ENCODE peak calls at places on chromosome 20, in eight cellular contexts. One of them, this sample, is unnamed.

GRCh38 chr20:47936612-47937011 is 151.3 kb upstream of the SULF2 start:
- DNase-seq in H7: no peak
- DNase-seq in SK-N-DZ: no peak
- DNase-seq in activated CD8-positive, alpha-beta memory T cell treated with anti-CD3 and anti-CD28 coated beads for 1 hour: no peak
- DNase-seq in NCI-H69: no peak
- DNase-seq in NCI-H1105: no peak
- DNase-seq in brain microvascular endothelial cell: no peak
- DNase-seq in fibroblast of the conjunctiva: no peak
- DNase-seq in this sample: no peak

GRCh38 chr20:25249198-25249931 is 1.5 kb downstream of the PYGB start:
- DNase-seq in activated CD8-positive, alpha-beta memory T cell treated with anti-CD3 and anti-CD28 coated beads for 1 hour: no peak
- DNase-seq in NCI-H1105: no peak
- DNase-seq in SK-N-DZ: no peak
- DNase-seq in H7: no peak
- DNase-seq in NCI-H69: peak; percentile 19
- DNase-seq in fibroblast of the conjunctiva: no peak
- DNase-seq in brain microvascular endothelial cell: no peak
- DNase-seq in this sample: peak; percentile 8

GRCh38 chr20:19688031-19688806 is 69.8 kb upstream of the RIN2 start:
- DNase-seq in NCI-H69: peak; percentile 52
- DNase-seq in H7: peak; percentile 68
- DNase-seq in SK-N-DZ: no peak
- DNase-seq in fibroblast of the conjunctiva: peak; percentile 74
- DNase-seq in activated CD8-positive, alpha-beta memory T cell treated with anti-CD3 and anti-CD28 coated beads for 1 hour: no peak
- DNase-seq in NCI-H1105: no peak
- DNase-seq in brain microvascular endothelial cell: peak; percentile 90
- DNase-seq in this sample: peak; percentile 79

GRCh38 chr20:49496526-49497216 is 14.2 kb upstream of the KCNB1 start:
- DNase-seq in NCI-H69: peak; percentile 47
- DNase-seq in fibroblast of the conjunctiva: no peak
- DNase-seq in activated CD8-positive, alpha-beta memory T cell treated with anti-CD3 and anti-CD28 coated beads for 1 hour: no peak
- DNase-seq in SK-N-DZ: no peak
- DNase-seq in H7: no peak
- DNase-seq in brain microvascular endothelial cell: no peak
- DNase-seq in NCI-H1105: no peak
- DNase-seq in this sample: no peak

GRCh38 chr20:58650776-58651547 is at the start of gene STX16:
- DNase-seq in brain microvascular endothelial cell: peak; percentile 79
- DNase-seq in H7: peak; percentile 97
- DNase-seq in fibroblast of the conjunctiva: peak; percentile 87
- DNase-seq in NCI-H1105: peak; percentile 92
- DNase-seq in NCI-H69: peak; percentile 90
- DNase-seq in SK-N-DZ: peak; percentile 94
- DNase-seq in activated CD8-positive, alpha-beta memory T cell treated with anti-CD3 and anti-CD28 coated beads for 1 hour: peak; percentile 74
- DNase-seq in this sample: peak; percentile 90

GRCh38 chr20:362271-363254 is 15.7 kb downstream of the NRSN2 start:
- DNase-seq in brain microvascular endothelial cell: peak; percentile 76
- DNase-seq in NCI-H1105: peak; percentile 73
- DNase-seq in SK-N-DZ: peak; percentile 52
- DNase-seq in H7: no peak
- DNase-seq in NCI-H69: peak; percentile 86
- DNase-seq in activated CD8-positive, alpha-beta memory T cell treated with anti-CD3 and anti-CD28 coated beads for 1 hour: no peak
- DNase-seq in fibroblast of the conjunctiva: peak; percentile 85
- DNase-seq in this sample: peak; percentile 50

GRCh38 chr20:1657556-1658334 is at the start of gene SIRPG:
- DNase-seq in H7: no peak
- DNase-seq in NCI-H1105: no peak
- DNase-seq in fibroblast of the conjunctiva: no peak
- DNase-seq in NCI-H69: no peak
- DNase-seq in brain microvascular endothelial cell: no peak
- DNase-seq in activated CD8-positive, alpha-beta memory T cell treated with anti-CD3 and anti-CD28 coated beads for 1 hour: no peak
- DNase-seq in SK-N-DZ: no peak
- DNase-seq in this sample: no peak

GRCh38 chr20:1215386-1216170 is 10.3 kb upstream of the RAD21L1 start:
- DNase-seq in H7: no peak
- DNase-seq in brain microvascular endothelial cell: no peak
- DNase-seq in activated CD8-positive, alpha-beta memory T cell treated with anti-CD3 and anti-CD28 coated beads for 1 hour: no peak
- DNase-seq in NCI-H69: peak; percentile 9
- DNase-seq in SK-N-DZ: no peak
- DNase-seq in NCI-H1105: no peak
- DNase-seq in fibroblast of the conjunctiva: no peak
- DNase-seq in this sample: no peak

GRCh38 chr20:51014797-51015722 is 7.8 kb downstream of the KCNG1 start:
- DNase-seq in fibroblast of the conjunctiva: peak; percentile 48
- DNase-seq in NCI-H1105: peak; percentile 42
- DNase-seq in SK-N-DZ: peak; percentile 69
- DNase-seq in brain microvascular endothelial cell: peak; percentile 62
- DNase-seq in activated CD8-positive, alpha-beta memory T cell treated with anti-CD3 and anti-CD28 coated beads for 1 hour: no peak
- DNase-seq in H7: peak; percentile 94
- DNase-seq in NCI-H69: peak; percentile 54
- DNase-seq in this sample: peak; percentile 81

GRCh38 chr20:50067461-50067860 is 45.5 kb downstream of the UBE2V1 start:
- DNase-seq in NCI-H69: no peak
- DNase-seq in activated CD8-positive, alpha-beta memory T cell treated with anti-CD3 and anti-CD28 coated beads for 1 hour: no peak
- DNase-seq in SK-N-DZ: no peak
- DNase-seq in NCI-H1105: no peak
- DNase-seq in H7: peak; percentile 71
- DNase-seq in brain microvascular endothelial cell: no peak
- DNase-seq in fibroblast of the conjunctiva: no peak
- DNase-seq in this sample: no peak

GRCh38 chr20:3672864-3673550 is 8.8 kb downstream of the ADAM33 start:
- DNase-seq in SK-N-DZ: no peak
- DNase-seq in NCI-H1105: no peak
- DNase-seq in activated CD8-positive, alpha-beta memory T cell treated with anti-CD3 and anti-CD28 coated beads for 1 hour: no peak
- DNase-seq in H7: peak; percentile 69
- DNase-seq in NCI-H69: no peak
- DNase-seq in fibroblast of the conjunctiva: no peak
- DNase-seq in brain microvascular endothelial cell: no peak
- DNase-seq in this sample: no peak

GRCh38 chr20:45905505-45906079 is 6.4 kb downstream of the PLTP start:
- DNase-seq in activated CD8-positive, alpha-beta memory T cell treated with anti-CD3 and anti-CD28 coated beads for 1 hour: no peak
- DNase-seq in NCI-H69: no peak
- DNase-seq in H7: no peak
- DNase-seq in fibroblast of the conjunctiva: no peak
- DNase-seq in SK-N-DZ: no peak
- DNase-seq in brain microvascular endothelial cell: peak; percentile 72
- DNase-seq in NCI-H1105: no peak
- DNase-seq in this sample: no peak

GRCh38 chr20:1567392-1568165 is 10.1 kb upstream of the SIRPD start:
- DNase-seq in brain microvascular endothelial cell: peak; percentile 2
- DNase-seq in fibroblast of the conjunctiva: no peak
- DNase-seq in NCI-H1105: no peak
- DNase-seq in H7: peak; percentile 16
- DNase-seq in SK-N-DZ: peak; percentile 0
- DNase-seq in activated CD8-positive, alpha-beta memory T cell treated with anti-CD3 and anti-CD28 coated beads for 1 hour: no peak
- DNase-seq in NCI-H69: no peak
- DNase-seq in this sample: no peak

GRCh38 chr20:3681931-3682820 is at the start of gene ADAM33:
- DNase-seq in SK-N-DZ: no peak
- DNase-seq in fibroblast of the conjunctiva: peak; percentile 61
- DNase-seq in brain microvascular endothelial cell: no peak
- DNase-seq in activated CD8-positive, alpha-beta memory T cell treated with anti-CD3 and anti-CD28 coated beads for 1 hour: no peak
- DNase-seq in H7: peak; percentile 92
- DNase-seq in NCI-H1105: no peak
- DNase-seq in NCI-H69: peak; percentile 18
- DNase-seq in this sample: peak; percentile 56

GRCh38 chr20:63394635-63395455 is 33.7 kb upstream of the CHRNA4 start:
- DNase-seq in NCI-H69: no peak
- DNase-seq in activated CD8-positive, alpha-beta memory T cell treated with anti-CD3 and anti-CD28 coated beads for 1 hour: no peak
- DNase-seq in brain microvascular endothelial cell: no peak
- DNase-seq in SK-N-DZ: no peak
- DNase-seq in NCI-H1105: no peak
- DNase-seq in fibroblast of the conjunctiva: no peak
- DNase-seq in H7: no peak
- DNase-seq in this sample: no peak

GRCh38 chr20:36628076-36628475 is 17.9 kb downstream of the SLA2 start:
- DNase-seq in NCI-H69: no peak
- DNase-seq in fibroblast of the conjunctiva: no peak
- DNase-seq in SK-N-DZ: no peak
- DNase-seq in NCI-H1105: no peak
- DNase-seq in H7: no peak
- DNase-seq in brain microvascular endothelial cell: peak; percentile 22
- DNase-seq in activated CD8-positive, alpha-beta memory T cell treated with anti-CD3 and anti-CD28 coated beads for 1 hour: no peak
- DNase-seq in this sample: no peak

GRCh38 chr20:49207071-49207470 is 12.1 kb upstream of the DDX27 start:
- DNase-seq in SK-N-DZ: peak; percentile 60
- DNase-seq in fibroblast of the conjunctiva: no peak
- DNase-seq in NCI-H69: peak; percentile 7
- DNase-seq in H7: peak; percentile 66
- DNase-seq in activated CD8-positive, alpha-beta memory T cell treated with anti-CD3 and anti-CD28 coated beads for 1 hour: no peak
- DNase-seq in NCI-H1105: no peak
- DNase-seq in brain microvascular endothelial cell: no peak
- DNase-seq in this sample: peak; percentile 53